ENCODE peak calls at places on chromosomes 5 and 9, in nine cellular contexts. A is NCI-H1417; T is CD4-positive, CD25-positive, alpha-beta regulatory T cell; W is fibroblast of gingiva; N is mucosa of gallbladder; D is putamen; B is naive thymus-derived CD4-positive, alpha-beta T cell; U is amygdala; E is posterior cingulate gyrus. G is an unnamed sample.

GRCh38 chr9:127033059-127033458 is 89.4 kb downstream of the ANGPTL2 start:
- DNase-seq in A (no peak), T (no peak), W (no peak), N (no peak), D (no peak), B (no peak), U (no peak), E (no peak), G (no peak)

GRCh38 chr5:171715551-171715950 is 70.1 kb upstream of the SMIM23 start:
- DNase-seq in A (no peak), T (no peak), W (no peak), N (no peak), D (no peak), B (no peak), U (no peak), E (no peak), G (no peak)

GRCh38 chr5:105952875-105953274 is 1717.9 kb downstream of the EFNA5 start:
- DNase-seq in A (peak; percentile 4), T (no peak), W (peak; percentile 61), N (no peak), D (no peak), B (no peak), U (no peak), E (no peak), G (no peak)

GRCh38 chr5:119168401-119168800 is 97.5 kb downstream of the DMXL1 start:
- DNase-seq in A (no peak), T (no peak), W (no peak), N (no peak), D (no peak), B (no peak), U (no peak), E (no peak), G (no peak)

GRCh38 chr5:149325166-149325735 is 20.0 kb upstream of the GRPEL2 start:
- DNase-seq in A (no peak), T (no peak), W (no peak), N (no peak), D (no peak), B (no peak), U (no peak), E (no peak), G (no peak)

GRCh38 chr9:126482361-126483044 is 131.2 kb upstream of the LMX1B start:
- DNase-seq in A (no peak), T (no peak), W (peak; percentile 90), N (peak; percentile 48), D (peak; percentile 78), B (no peak), U (peak; percentile 75), E (peak; percentile 76), G (no peak)

GRCh38 chr5:55633574-55634203 is 78.4 kb downstream of the SLC38A9 start:
- DNase-seq in A (peak; percentile 57), T (no peak), W (no peak), N (no peak), D (no peak), B (no peak), U (no peak), E (no peak), G (no peak)

GRCh38 chr9:27033815-27034403 is 28.4 kb upstream of the LRRC19 start:
- DNase-seq in A (peak; percentile 21), T (peak; percentile 18), W (peak; percentile 20), N (peak; percentile 49), D (peak; percentile 19), B (peak; percentile 13), U (no peak), E (peak; percentile 32), G (peak; percentile 13)

GRCh38 chr5:140131967-140132409 is 6.3 kb downstream of the IGIP start:
- DNase-seq in A (no peak), T (no peak), W (peak; percentile 73), N (no peak), D (no peak), B (peak; percentile 18), U (no peak), E (no peak), G (no peak)

GRCh38 chr9:129838707-129839259 is 3.5 kb downstream of the USP20 start:
- DNase-seq in A (no peak), T (no peak), W (peak; percentile 32), N (no peak), D (no peak), B (peak; percentile 17), U (no peak), E (no peak), G (no peak)

GRCh38 chr5:7325975-7326911 is 69.7 kb upstream of the ADCY2 start:
- DNase-seq in A (no peak), T (no peak), W (peak; percentile 75), N (no peak), D (no peak), B (no peak), U (no peak), E (no peak), G (no peak)

GRCh38 chr5:83473344-83474169 is 2.0 kb downstream of the VCAN start:
- DNase-seq in A (peak; percentile 82), T (peak; percentile 32), W (peak; percentile 99), N (peak; percentile 91), D (peak; percentile 87), B (peak; percentile 22), U (peak; percentile 81), E (peak; percentile 82), G (peak; percentile 74)

GRCh38 chr9:135779571-135779970 is 77.6 kb downstream of the KCNT1 start:
- DNase-seq in A (no peak), T (no peak), W (no peak), N (no peak), D (no peak), B (no peak), U (no peak), E (no peak), G (no peak)

GRCh38 chr5:395156-395920 is 47.6 kb upstream of the EXOC3 start:
- DNase-seq in A (no peak), T (no peak), W (peak; percentile 91), N (no peak), D (no peak), B (no peak), U (no peak), E (no peak), G (no peak)

GRCh38 chr5:2158767-2159166 is 276.0 kb upstream of the IRX4 start:
- DNase-seq in A (no peak), T (no peak), W (no peak), N (no peak), D (no peak), B (no peak), U (no peak), E (no peak), G (no peak)

GRCh38 chr5:126483156-126483555 is 59.9 kb downstream of the GRAMD2B start:
- DNase-seq in A (no peak), T (no peak), W (peak; percentile 60), N (no peak), D (no peak), B (no peak), U (no peak), E (no peak), G (no peak)

GRCh38 chr9:114206221-114206760 is 51.0 kb downstream of the COL27A1 start:
- DNase-seq in A (no peak), T (no peak), W (no peak), N (no peak), D (no peak), B (no peak), U (no peak), E (no peak), G (no peak)

GRCh38 chr5:43039115-43039467 is 1.0 kb downstream of the ANXA2R start:
- DNase-seq in A (no peak), T (no peak), W (no peak), N (no peak), D (no peak), B (no peak), U (no peak), E (no peak), G (no peak)

GRCh38 chr5:172403191-172403794 is 51.0 kb downstream of the SH3PXD2B start:
- DNase-seq in A (no peak), T (no peak), W (peak; percentile 65), N (peak; percentile 78), D (peak; percentile 88), B (no peak), U (peak; percentile 79), E (peak; percentile 75), G (no peak)

GRCh38 chr5:154947778-154948177 is 6.9 kb downstream of the MRPL22 start:
- DNase-seq in A (no peak), T (no peak), W (no peak), N (no peak), D (peak; percentile 79), B (no peak), U (no peak), E (no peak), G (no peak)

GRCh38 chr9:94847486-94847885 is 121.0 kb downstream of the AOPEP start:
- DNase-seq in A (no peak), T (no peak), W (peak; percentile 53), N (no peak), D (no peak), B (no peak), U (no peak), E (no peak), G (no peak)

GRCh38 chr5:139709587-139710369 is 61.6 kb downstream of the CXXC5 start:
- DNase-seq in A (no peak), T (no peak), W (no peak), N (no peak), D (no peak), B (peak; percentile 34), U (no peak), E (no peak), G (no peak)

GRCh38 chr9:134688661-134689319 is 47.2 kb downstream of the COL5A1 start:
- DNase-seq in A (no peak), T (no peak), W (no peak), N (no peak), D (no peak), B (no peak), U (no peak), E (no peak), G (no peak)

GRCh38 chr5:155943516-155944407 is 383.2 kb upstream of the SGCD start:
- DNase-seq in A (peak; percentile 12), T (peak; percentile 8), W (peak; percentile 8), N (peak; percentile 58), D (peak; percentile 34), B (peak; percentile 25), U (no peak), E (peak; percentile 53), G (peak; percentile 77)

GRCh38 chr9:79661279-79661678 is 89.5 kb downstream of the TLE4 start:
- DNase-seq in A (no peak), T (no peak), W (no peak), N (no peak), D (no peak), B (no peak), U (no peak), E (no peak), G (no peak)

GRCh38 chr5:119582987-119583386 is 46.4 kb upstream of the FAM170A start:
- DNase-seq in A (no peak), T (no peak), W (no peak), N (no peak), D (no peak), B (no peak), U (no peak), E (no peak), G (no peak)

GRCh38 chr5:6849569-6849968 is 136.3 kb downstream of the TENT4A start:
- DNase-seq in A (no peak), T (no peak), W (no peak), N (no peak), D (no peak), B (no peak), U (no peak), E (peak; percentile 29), G (no peak)